ENCODE peak calls at places on chromosomes 2 and 18, in four cellular contexts. I, U, Z and D are unnamed samples.

GRCh38 chr2:172701250-172701649 is 34.4 kb upstream of the RAPGEF4 start:
- DNase-seq in I (no peak), U (no peak), Z (no peak), D (no peak)

GRCh38 chr2:159411460-159411859 is 125.0 kb upstream of the WDSUB1 start:
- DNase-seq in I (no peak), U (no peak), Z (no peak), D (no peak)

GRCh38 chr2:191020742-191021381 is 6.9 kb upstream of the STAT1 start:
- DNase-seq in I (no peak), U (no peak), Z (no peak), D (peak)

GRCh38 chr2:18422416-18423165 is 137.9 kb downstream of the RDH14 start:
- DNase-seq in I (no peak), U (no peak), Z (no peak), D (no peak)

GRCh38 chr18:30971338-30971956 is 71.1 kb downstream of the DSC3 start:
- DNase-seq in I (no peak), U (peak), Z (no peak), D (no peak)

GRCh38 chr18:37264956-37265355 is 300.6 kb downstream of the CELF4 start:
- DNase-seq in I (no peak), U (no peak), Z (no peak), D (no peak)

GRCh38 chr2:237122214-237122666 is 36.6 kb downstream of the COPS8 start:
- DNase-seq in I (no peak), U (peak), Z (no peak), D (peak)

GRCh38 chr18:41058351-41059125 is 896.5 kb upstream of the PIK3C3 start:
- DNase-seq in I (no peak), U (no peak), Z (no peak), D (no peak)

GRCh38 chr18:22971038-22971437 is 37.9 kb downstream of the RBBP8 start:
- DNase-seq in I (no peak), U (no peak), Z (no peak), D (no peak)

GRCh38 chr2:230908595-230909191 is 16.3 kb downstream of the GPR55 start:
- DNase-seq in I (peak), U (no peak), Z (no peak), D (no peak)